ENCODE peak calls at places on chromosomes 4 and X, in ten cellular contexts. One of them, this sample, is unnamed.

GRCh38 chr4:159142985-159143384 is 40.1 kb downstream of the RAPGEF2 start:
- DNase-seq in colonic mucosa: no peak
- DNase-seq in body of pancreas: no peak
- DNase-seq in A673: no peak
- DNase-seq in hepatocyte: no peak
- DNase-seq in CD8-positive, alpha-beta T cell: no peak
- DNase-seq in brain microvascular endothelial cell: no peak
- DNase-seq in lower lobe of right lung: no peak
- DNase-seq in tibial artery: no peak
- DNase-seq in testis: no peak
- DNase-seq in this sample: no peak

GRCh38 chr4:132592340-132592739 is 556.8 kb upstream of the PCDH10 start:
- DNase-seq in colonic mucosa: no peak
- DNase-seq in body of pancreas: no peak
- DNase-seq in A673: no peak
- DNase-seq in hepatocyte: no peak
- DNase-seq in CD8-positive, alpha-beta T cell: no peak
- DNase-seq in brain microvascular endothelial cell: no peak
- DNase-seq in lower lobe of right lung: no peak
- DNase-seq in tibial artery: no peak
- DNase-seq in testis: no peak
- DNase-seq in this sample: no peak

GRCh38 chr4:75135068-75135825 is 202.3 kb downstream of the PARM1 start:
- DNase-seq in colonic mucosa: no peak
- DNase-seq in body of pancreas: no peak
- DNase-seq in A673: peak; percentile 7
- DNase-seq in hepatocyte: no peak
- DNase-seq in CD8-positive, alpha-beta T cell: no peak
- DNase-seq in brain microvascular endothelial cell: no peak
- DNase-seq in lower lobe of right lung: no peak
- DNase-seq in tibial artery: no peak
- DNase-seq in testis: no peak
- DNase-seq in this sample: no peak

GRCh38 chrX:150806827-150807226 is 91.6 kb downstream of the CD99L2 start:
- DNase-seq in colonic mucosa: no peak
- DNase-seq in body of pancreas: no peak
- DNase-seq in A673: no peak
- DNase-seq in hepatocyte: no peak
- DNase-seq in CD8-positive, alpha-beta T cell: no peak
- DNase-seq in brain microvascular endothelial cell: no peak
- DNase-seq in lower lobe of right lung: no peak
- DNase-seq in tibial artery: no peak
- DNase-seq in testis: no peak
- DNase-seq in this sample: no peak

GRCh38 chr4:109999513-109999912 is 86.8 kb downstream of the EGF start:
- DNase-seq in colonic mucosa: no peak
- DNase-seq in body of pancreas: no peak
- DNase-seq in A673: no peak
- DNase-seq in hepatocyte: no peak
- DNase-seq in CD8-positive, alpha-beta T cell: no peak
- DNase-seq in brain microvascular endothelial cell: no peak
- DNase-seq in lower lobe of right lung: no peak
- DNase-seq in tibial artery: no peak
- DNase-seq in testis: no peak
- DNase-seq in this sample: no peak

GRCh38 chr4:41160010-41160789 is 54.1 kb downstream of the APBB2 start:
- DNase-seq in colonic mucosa: no peak
- DNase-seq in body of pancreas: no peak
- DNase-seq in A673: no peak
- DNase-seq in hepatocyte: peak; percentile 78
- DNase-seq in CD8-positive, alpha-beta T cell: no peak
- DNase-seq in brain microvascular endothelial cell: peak; percentile 96
- DNase-seq in lower lobe of right lung: no peak
- DNase-seq in tibial artery: no peak
- DNase-seq in testis: no peak
- DNase-seq in this sample: no peak

GRCh38 chrX:153564047-153564606 is 34.8 kb downstream of the CCNQ start:
- DNase-seq in colonic mucosa: no peak
- DNase-seq in body of pancreas: no peak
- DNase-seq in A673: peak; percentile 30
- DNase-seq in hepatocyte: peak; percentile 23
- DNase-seq in CD8-positive, alpha-beta T cell: no peak
- DNase-seq in brain microvascular endothelial cell: no peak
- DNase-seq in lower lobe of right lung: no peak
- DNase-seq in tibial artery: no peak
- DNase-seq in testis: no peak
- DNase-seq in this sample: no peak

GRCh38 chr4:25019501-25019900 is 11.2 kb downstream of the LGI2 start:
- DNase-seq in colonic mucosa: no peak
- DNase-seq in body of pancreas: no peak
- DNase-seq in A673: no peak
- DNase-seq in hepatocyte: no peak
- DNase-seq in CD8-positive, alpha-beta T cell: no peak
- DNase-seq in brain microvascular endothelial cell: no peak
- DNase-seq in lower lobe of right lung: no peak
- DNase-seq in tibial artery: no peak
- DNase-seq in testis: no peak
- DNase-seq in this sample: no peak

GRCh38 chr4:129545599-129546278 is 449.8 kb downstream of the C4orf33 start:
- DNase-seq in colonic mucosa: no peak
- DNase-seq in body of pancreas: peak; percentile 67
- DNase-seq in A673: peak; percentile 4
- DNase-seq in hepatocyte: peak; percentile 49
- DNase-seq in CD8-positive, alpha-beta T cell: no peak
- DNase-seq in brain microvascular endothelial cell: peak; percentile 20
- DNase-seq in lower lobe of right lung: peak; percentile 73
- DNase-seq in tibial artery: peak; percentile 67
- DNase-seq in testis: peak; percentile 18
- DNase-seq in this sample: peak; percentile 83

GRCh38 chrX:37388413-37388812 is 39.2 kb downstream of the PRRG1 start:
- DNase-seq in colonic mucosa: no peak
- DNase-seq in body of pancreas: no peak
- DNase-seq in A673: no peak
- DNase-seq in hepatocyte: no peak
- DNase-seq in CD8-positive, alpha-beta T cell: no peak
- DNase-seq in brain microvascular endothelial cell: no peak
- DNase-seq in lower lobe of right lung: no peak
- DNase-seq in tibial artery: no peak
- DNase-seq in testis: no peak
- DNase-seq in this sample: no peak

GRCh38 chr4:114813961-114814360 is 215.4 kb downstream of the UGT8 start:
- DNase-seq in colonic mucosa: no peak
- DNase-seq in body of pancreas: no peak
- DNase-seq in A673: no peak
- DNase-seq in hepatocyte: no peak
- DNase-seq in CD8-positive, alpha-beta T cell: no peak
- DNase-seq in brain microvascular endothelial cell: no peak
- DNase-seq in lower lobe of right lung: no peak
- DNase-seq in tibial artery: no peak
- DNase-seq in testis: no peak
- DNase-seq in this sample: no peak

GRCh38 chrX:151680805-151681204 is 14.5 kb upstream of the PRRG3 start:
- DNase-seq in colonic mucosa: peak; percentile 53
- DNase-seq in body of pancreas: peak; percentile 63
- DNase-seq in A673: peak; percentile 58
- DNase-seq in hepatocyte: peak; percentile 65
- DNase-seq in CD8-positive, alpha-beta T cell: peak; percentile 10
- DNase-seq in brain microvascular endothelial cell: peak; percentile 27
- DNase-seq in lower lobe of right lung: no peak
- DNase-seq in tibial artery: no peak
- DNase-seq in testis: peak; percentile 65
- DNase-seq in this sample: no peak

GRCh38 chr4:98566491-98567008 is 91.9 kb downstream of the TSPAN5 start:
- DNase-seq in colonic mucosa: no peak
- DNase-seq in body of pancreas: no peak
- DNase-seq in A673: peak; percentile 26
- DNase-seq in hepatocyte: peak; percentile 24
- DNase-seq in CD8-positive, alpha-beta T cell: no peak
- DNase-seq in brain microvascular endothelial cell: no peak
- DNase-seq in lower lobe of right lung: no peak
- DNase-seq in tibial artery: no peak
- DNase-seq in testis: no peak
- DNase-seq in this sample: no peak

DNA sequence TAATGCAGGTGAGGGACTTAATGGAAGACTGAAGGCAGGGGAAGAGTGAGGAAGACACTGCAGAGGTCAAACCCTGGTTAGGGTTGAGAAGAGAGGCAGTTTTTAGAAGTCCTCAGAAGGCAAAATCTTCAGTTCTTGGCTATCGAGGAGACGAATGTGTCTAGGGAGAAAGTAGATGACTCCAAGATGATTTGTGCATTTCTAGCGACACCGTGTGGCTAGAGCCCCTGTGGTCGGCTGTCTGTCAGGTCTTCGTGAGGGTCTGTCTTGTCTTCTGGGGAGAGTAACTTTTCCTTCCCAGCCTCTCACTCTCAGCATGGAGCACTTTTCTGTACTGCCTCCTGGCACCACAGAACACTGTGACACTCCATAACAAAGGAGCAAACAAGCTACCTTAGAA is 458.1 kb downstream of the STIM2 start:
- DNase-seq in colonic mucosa: peak; percentile 60
- DNase-seq in body of pancreas: peak; percentile 25
- DNase-seq in A673: peak; percentile 80
- DNase-seq in hepatocyte: peak; percentile 57
- DNase-seq in CD8-positive, alpha-beta T cell: no peak
- DNase-seq in brain microvascular endothelial cell: no peak
- DNase-seq in lower lobe of right lung: no peak
- DNase-seq in tibial artery: no peak
- DNase-seq in testis: peak; percentile 51
- DNase-seq in this sample: no peak
- TF ChIP-seq CTCF in colonic mucosa: no peak
- TF ChIP-seq CTCF in body of pancreas: peak; percentile 49
- TF ChIP-seq CTCF in A673: peak; percentile 75
- TF ChIP-seq CTCF in hepatocyte: peak; percentile 64
- TF ChIP-seq CTCF in CD8-positive, alpha-beta T cell: no peak
- TF ChIP-seq CTCF in brain microvascular endothelial cell: peak; percentile 46
- TF ChIP-seq CTCF in lower lobe of right lung: no peak
- TF ChIP-seq CTCF in tibial artery: no peak
- TF ChIP-seq CTCF in testis: no peak
- TF ChIP-seq CTCF in this sample: peak; percentile 70

GRCh38 chrX:40009890-40010289 is 87.9 kb downstream of the BCOR start:
- DNase-seq in colonic mucosa: no peak
- DNase-seq in body of pancreas: no peak
- DNase-seq in A673: no peak
- DNase-seq in hepatocyte: no peak
- DNase-seq in CD8-positive, alpha-beta T cell: no peak
- DNase-seq in brain microvascular endothelial cell: no peak
- DNase-seq in lower lobe of right lung: no peak
- DNase-seq in tibial artery: no peak
- DNase-seq in testis: no peak
- DNase-seq in this sample: no peak

GRCh38 chrX:40010550-40011364 is 87.0 kb downstream of the BCOR start:
- DNase-seq in colonic mucosa: no peak
- DNase-seq in body of pancreas: no peak
- DNase-seq in A673: peak; percentile 51
- DNase-seq in hepatocyte: no peak
- DNase-seq in CD8-positive, alpha-beta T cell: no peak
- DNase-seq in brain microvascular endothelial cell: no peak
- DNase-seq in lower lobe of right lung: no peak
- DNase-seq in tibial artery: no peak
- DNase-seq in testis: no peak
- DNase-seq in this sample: no peak

GRCh38 chrX:40012800-40013682 is 84.7 kb downstream of the BCOR start:
- DNase-seq in colonic mucosa: peak; percentile 90
- DNase-seq in body of pancreas: peak; percentile 52
- DNase-seq in A673: peak; percentile 49
- DNase-seq in hepatocyte: peak; percentile 91
- DNase-seq in CD8-positive, alpha-beta T cell: no peak
- DNase-seq in brain microvascular endothelial cell: peak; percentile 22
- DNase-seq in lower lobe of right lung: peak; percentile 56
- DNase-seq in tibial artery: peak; percentile 86
- DNase-seq in testis: peak; percentile 49
- DNase-seq in this sample: no peak

GRCh38 chrX:40012039-40012799 is 85.5 kb downstream of the BCOR start:
- DNase-seq in colonic mucosa: peak; percentile 47
- DNase-seq in body of pancreas: peak; percentile 18
- DNase-seq in A673: no peak
- DNase-seq in hepatocyte: peak; percentile 76
- DNase-seq in CD8-positive, alpha-beta T cell: no peak
- DNase-seq in brain microvascular endothelial cell: peak; percentile 20
- DNase-seq in lower lobe of right lung: no peak
- DNase-seq in tibial artery: peak; percentile 72
- DNase-seq in testis: no peak
- DNase-seq in this sample: no peak

GRCh38 chrX:40011483-40012038 is 86.2 kb downstream of the BCOR start:
- DNase-seq in colonic mucosa: no peak
- DNase-seq in body of pancreas: no peak
- DNase-seq in A673: no peak
- DNase-seq in hepatocyte: no peak
- DNase-seq in CD8-positive, alpha-beta T cell: no peak
- DNase-seq in brain microvascular endothelial cell: no peak
- DNase-seq in lower lobe of right lung: no peak
- DNase-seq in tibial artery: no peak
- DNase-seq in testis: no peak
- DNase-seq in this sample: no peak
- H3K4me3 ChIP-seq in colonic mucosa: peak overlapping the region; percentile 8
- H3K4me3 ChIP-seq in body of pancreas: no peak overlapping the region
- H3K4me3 ChIP-seq in A673: no peak overlapping the region
- H3K4me3 ChIP-seq in hepatocyte: no peak overlapping the region
- H3K4me3 ChIP-seq in CD8-positive, alpha-beta T cell: no peak overlapping the region
- H3K4me3 ChIP-seq in brain microvascular endothelial cell: no peak overlapping the region
- H3K4me3 ChIP-seq in lower lobe of right lung: no peak overlapping the region
- H3K4me3 ChIP-seq in tibial artery: peak overlapping the region; percentile 62
- H3K4me3 ChIP-seq in testis: no peak overlapping the region
- H3K4me3 ChIP-seq in this sample: no peak overlapping the region

DNA sequence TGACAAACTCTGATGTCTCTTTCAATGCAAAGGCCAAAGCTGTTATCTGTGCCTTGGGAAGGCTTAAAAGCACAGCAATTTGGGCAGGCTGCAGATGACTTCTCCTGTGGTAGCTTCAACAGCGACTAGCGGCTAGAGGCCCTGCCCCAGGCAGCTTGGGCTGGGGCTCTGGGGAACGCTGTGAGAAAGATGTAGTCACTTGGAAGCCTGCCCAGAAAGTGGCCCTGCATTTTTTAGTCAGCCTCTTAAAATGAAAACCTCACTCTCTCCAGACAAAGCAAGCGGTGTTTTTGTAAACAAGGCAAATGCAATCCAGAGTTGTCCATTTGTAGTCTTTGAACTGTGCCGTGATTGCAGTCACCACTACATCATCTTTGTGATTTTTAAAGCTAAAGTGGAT is 27.5 kb downstream of the PCYT1B start:
- DNase-seq in colonic mucosa: no peak
- DNase-seq in body of pancreas: no peak
- DNase-seq in A673: peak; percentile 24
- DNase-seq in hepatocyte: peak; percentile 65
- DNase-seq in CD8-positive, alpha-beta T cell: no peak
- DNase-seq in brain microvascular endothelial cell: peak; percentile 30
- DNase-seq in lower lobe of right lung: no peak
- DNase-seq in tibial artery: no peak
- DNase-seq in testis: peak; percentile 20
- DNase-seq in this sample: peak; percentile 13
- TF ChIP-seq CTCF in colonic mucosa: no peak
- TF ChIP-seq CTCF in body of pancreas: no peak
- TF ChIP-seq CTCF in A673: no peak
- TF ChIP-seq CTCF in hepatocyte: no peak
- TF ChIP-seq CTCF in CD8-positive, alpha-beta T cell: no peak
- TF ChIP-seq CTCF in brain microvascular endothelial cell: no peak
- TF ChIP-seq CTCF in lower lobe of right lung: no peak
- TF ChIP-seq CTCF in tibial artery: no peak
- TF ChIP-seq CTCF in testis: no peak
- TF ChIP-seq CTCF in this sample: no peak

GRCh38 chrX:69615323-69615722 is 590 bp upstream of the EDA start:
- DNase-seq in colonic mucosa: peak; percentile 18
- DNase-seq in body of pancreas: no peak
- DNase-seq in A673: no peak
- DNase-seq in hepatocyte: no peak
- DNase-seq in CD8-positive, alpha-beta T cell: no peak
- DNase-seq in brain microvascular endothelial cell: no peak
- DNase-seq in lower lobe of right lung: no peak
- DNase-seq in tibial artery: no peak
- DNase-seq in testis: no peak
- DNase-seq in this sample: no peak
- H3K4me3 ChIP-seq in colonic mucosa: no peak overlapping the region
- H3K4me3 ChIP-seq in body of pancreas: no peak overlapping the region
- H3K4me3 ChIP-seq in A673: peak overlapping the region; percentile 23
- H3K4me3 ChIP-seq in hepatocyte: no peak overlapping the region
- H3K4me3 ChIP-seq in CD8-positive, alpha-beta T cell: no peak overlapping the region
- H3K4me3 ChIP-seq in brain microvascular endothelial cell: peak overlapping the region; percentile 9
- H3K4me3 ChIP-seq in lower lobe of right lung: peak overlapping the region; percentile 69
- H3K4me3 ChIP-seq in tibial artery: peak overlapping the region; percentile 74
- H3K4me3 ChIP-seq in testis: no peak overlapping the region
- H3K4me3 ChIP-seq in this sample: no peak overlapping the region

This sample was measured in retinal pigment epithelial cell.